ENCODE peak calls at places on chromosome 5, in seven cellular contexts. Z is GM04504, U is skeletal muscle cell, Y is progenitor cell of endocrine pancreas, G is glutamatergic neuron, M is ecto neural progenitor cell, X is IMR-90. L is an unnamed sample.

GRCh38 chr5:109826426-109826825 is 136.7 kb downstream of the MAN2A1 start:
- DNase-seq in Z (no peak), U (no peak), Y (no peak), G (no peak), M (no peak), X (peak; percentile 55), L (no peak)

GRCh38 chr5:19369561-19369960 is 618.4 kb downstream of the CDH18 start:
- DNase-seq in Z (no peak), U (no peak), Y (no peak), G (no peak), M (no peak), X (no peak), L (no peak)

GRCh38 chr5:131375351-131375750 is 111.5 kb downstream of the CDC42SE2 start:
- DNase-seq in Z (no peak), U (no peak), Y (no peak), G (no peak), M (no peak), X (no peak), L (no peak)

GRCh38 chr5:35938518-35939227 is at the start of gene CAPSL:
- DNase-seq in Z (peak; percentile 46), U (peak; percentile 47), Y (peak; percentile 68), G (no peak), M (peak; percentile 65), X (peak; percentile 70), L (no peak)

GRCh38 chr5:159786901-159787691 is 129.2 kb upstream of the ADRA1B start:
- DNase-seq in Z (peak; percentile 57), U (peak; percentile 83), Y (no peak), G (no peak), M (no peak), X (peak; percentile 70), L (peak; percentile 0)

GRCh38 chr5:68953885-68954617 is 139.8 kb upstream of the SLC30A5 start:
- DNase-seq in Z (peak; percentile 28), U (no peak), Y (no peak), G (no peak), M (no peak), X (no peak), L (no peak)

GRCh38 chr5:34756781-34757624 is 82.0 kb upstream of the TTC23L start:
- DNase-seq in Z (no peak), U (no peak), Y (no peak), G (peak; percentile 21), M (no peak), X (no peak), L (no peak)

GRCh38 chr5:58786904-58787303 is 204.0 kb downstream of the RAB3C start:
- DNase-seq in Z (no peak), U (no peak), Y (no peak), G (no peak), M (no peak), X (no peak), L (no peak)

GRCh38 chr5:66963559-66963971 is 233.0 kb downstream of the CD180 start:
- DNase-seq in Z (no peak), U (peak; percentile 38), Y (no peak), G (no peak), M (no peak), X (peak; percentile 40), L (no peak)

GRCh38 chr5:68305223-68305865 is 89.8 kb downstream of the PIK3R1 start:
- DNase-seq in Z (no peak), U (no peak), Y (no peak), G (no peak), M (no peak), X (no peak), L (no peak)

GRCh38 chr5:56522972-56523371 is 289.8 kb upstream of the ANKRD55 start:
- DNase-seq in Z (peak; percentile 10), U (no peak), Y (no peak), G (no peak), M (no peak), X (peak; percentile 24), L (no peak)

GRCh38 chr5:146338774-146339714 is at the start of gene POU4F3:
- DNase-seq in Z (no peak), U (no peak), Y (no peak), G (peak; percentile 61), M (peak; percentile 61), X (no peak), L (no peak)

GRCh38 chr5:79562351-79563246 is 48.7 kb upstream of the HOMER1 start:
- DNase-seq in Z (no peak), U (no peak), Y (no peak), G (no peak), M (no peak), X (peak; percentile 69), L (no peak)

GRCh38 chr5:120457839-120458507 is 6.1 kb upstream of the PRR16 start:
- DNase-seq in Z (peak; percentile 49), U (no peak), Y (peak; percentile 43), G (peak; percentile 69), M (peak; percentile 68), X (peak; percentile 29), L (peak; percentile 64)

GRCh38 chr5:150624334-150625163 is 15.9 kb upstream of the SYNPO start:
- DNase-seq in Z (no peak), U (no peak), Y (peak; percentile 32), G (peak; percentile 61), M (peak; percentile 72), X (no peak), L (no peak)

GRCh38 chr5:157447246-157447645 is 12.8 kb upstream of the NIPAL4 start:
- DNase-seq in Z (no peak), U (no peak), Y (peak; percentile 17), G (no peak), M (no peak), X (no peak), L (no peak)

GRCh38 chr5:178492278-178492677 is 97.9 kb downstream of the COL23A1 start:
- DNase-seq in Z (no peak), U (no peak), Y (no peak), G (no peak), M (no peak), X (no peak), L (no peak)

GRCh38 chr5:179304466-179304865 is 40.8 kb downstream of the ADAMTS2 start:
- DNase-seq in Z (peak; percentile 89), U (peak; percentile 85), Y (no peak), G (no peak), M (no peak), X (peak; percentile 97), L (no peak)